ENCODE peak calls at places on chromosome 21, in four cellular contexts. O is right lobe of liver, T is GM13976, J is AG09309. L is an unnamed sample.

GRCh38 chr21:15549671-15550070 is 180.1 kb upstream of the USP25 start:
- DNase-seq in J (no peak), T (no peak), O (no peak), L (no peak)

GRCh38 chr21:34886554-34887385 is 162.3 kb downstream of the RUNX1 start:
- DNase-seq in T (peak), J (no peak), O (peak), L (no peak)

GRCh38 chr21:24023402-24023801 is 1583.9 kb downstream of the MRPL39 start:
- DNase-seq in J (no peak), O (no peak), T (no peak), L (no peak)

GRCh38 chr21:31754561-31754960 is 22.6 kb upstream of the SCAF4 start:
- DNase-seq in O (no peak), T (no peak), J (no peak), L (no peak)

GRCh38 chr21:21002137-21002536 is 3.9 kb downstream of the NCAM2 start:
- DNase-seq in T (no peak), O (no peak), J (no peak), L (no peak)

GRCh38 chr21:27101533-27101932 is 134.6 kb upstream of the ADAMTS5 start:
- DNase-seq in J (no peak), O (no peak), T (no peak), L (no peak)

GRCh38 chr21:28160378-28160777 is 832.3 kb downstream of the LTN1 start:
- DNase-seq in O (no peak), T (no peak), J (peak), L (peak)

GRCh38 chr21:39188521-39189139 is 5.4 kb upstream of the PSMG1 start:
- DNase-seq in T (no peak), O (no peak), J (no peak), L (no peak)

GRCh38 chr21:26892151-26892550 is 46.9 kb upstream of the ADAMTS1 start:
- DNase-seq in J (no peak), T (no peak), O (no peak), L (no peak)

GRCh38 chr21:23811802-23812201 is 1795.5 kb downstream of the MRPL39 start:
- DNase-seq in T (no peak), J (no peak), O (no peak), L (no peak)

GRCh38 chr21:14595449-14595848 is 49.3 kb upstream of the SAMSN1 start:
- DNase-seq in J (no peak), O (no peak), T (no peak), L (no peak)

GRCh38 chr21:31873696-31874599 is 1.1 kb downstream of the HUNK start:
- DNase-seq in T (peak), J (no peak), O (peak), L (no peak)

GRCh38 chr21:34996304-34997081 is 52.6 kb downstream of the RUNX1 start:
- DNase-seq in O (no peak), T (no peak), J (no peak), L (peak)

GRCh38 chr21:28781602-28782274 is 210.9 kb downstream of the LTN1 start:
- DNase-seq in O (no peak), T (peak), J (no peak), L (no peak)

GRCh38 chr21:46424062-46424591 is 34.6 kb upstream of the DIP2A start:
- DNase-seq in J (no peak), O (no peak), T (no peak), L (no peak)

GRCh38 chr21:34817821-34818662 is 149.2 kb downstream of the CLIC6 start:
- DNase-seq in T (no peak), O (no peak), J (no peak), L (no peak)

GRCh38 chr21:16563795-16564194 is 834.0 kb downstream of the USP25 start:
- DNase-seq in J (no peak), O (peak), T (no peak), L (no peak)

GRCh38 chr21:40335689-40336088 is 468.5 kb downstream of the PCP4 start:
- DNase-seq in T (no peak), J (no peak), O (no peak), L (no peak)

GRCh38 chr21:40652436-40652835 is 194.5 kb downstream of the DSCAM start:
- DNase-seq in O (no peak), T (no peak), J (no peak), L (no peak)

GRCh38 chr21:46553993-46554392 is 50.9 kb downstream of the S100B start:
- DNase-seq in J (no peak), O (no peak), T (no peak), L (no peak)

GRCh38 chr21:32333953-32334673 is 35.5 kb downstream of the MRAP start:
- DNase-seq in T (no peak), O (no peak), J (no peak), L (no peak)

GRCh38 chr21:23162213-23162946 is 2164.2 kb downstream of the NCAM2 start:
- DNase-seq in O (no peak), T (no peak), J (no peak), L (no peak)

GRCh38 chr21:15495965-15496364 is 233.8 kb upstream of the USP25 start:
- DNase-seq in T (no peak), J (no peak), O (no peak), L (no peak)

GRCh38 chr21:33655591-33656221 is 13.4 kb downstream of the ITSN1 start:
- DNase-seq in T (no peak), J (no peak), O (no peak), L (peak)

GRCh38 chr21:27306821-27307746 is 340.2 kb upstream of the ADAMTS5 start:
- DNase-seq in J (no peak), T (no peak), O (no peak), L (peak)

GRCh38 chr21:38136201-38136600 is 120.6 kb upstream of the KCNJ15 start:
- DNase-seq in O (no peak), J (no peak), T (no peak), L (no peak)

GRCh38 chr21:34928637-34929036 is 120.5 kb downstream of the RUNX1 start:
- DNase-seq in O (no peak), J (no peak), T (no peak), L (no peak)

GRCh38 chr21:39221282-39221996 is 38.2 kb upstream of the PSMG1 start:
- DNase-seq in J (no peak), T (no peak), O (no peak), L (no peak)

GRCh38 chr21:32425628-32426027 is 13.1 kb downstream of the EVA1C start:
- DNase-seq in T (no peak), J (no peak), O (no peak), L (no peak)

GRCh38 chr21:34613679-34614442 is 1.1 kb downstream of the RCAN1 start:
- DNase-seq in O (no peak), T (no peak), J (no peak), L (no peak)

GRCh38 chr21:32336711-32337110 is 38.1 kb downstream of the MRAP start:
- DNase-seq in O (no peak), J (no peak), T (no peak), L (no peak)

GRCh38 chr21:34962136-34962535 is 87.0 kb downstream of the RUNX1 start:
- DNase-seq in O (no peak), T (no peak), J (no peak), L (no peak)

GRCh38 chr21:29604096-29604495 is 305.4 kb downstream of the BACH1 start:
- DNase-seq in J (no peak), O (no peak), T (no peak), L (no peak)

GRCh38 chr21:35257413-35257812 is 208.3 kb upstream of the RUNX1 start:
- DNase-seq in O (peak), J (peak), T (no peak), L (peak)

GRCh38 chr21:43775795-43776430 is at the start of gene CSTB:
- DNase-seq in J (no peak), O (peak), T (peak), L (no peak)
- TF ChIP-seq CTCF in J (no peak), O (no peak), T (no peak), L (no peak)

DNA sequence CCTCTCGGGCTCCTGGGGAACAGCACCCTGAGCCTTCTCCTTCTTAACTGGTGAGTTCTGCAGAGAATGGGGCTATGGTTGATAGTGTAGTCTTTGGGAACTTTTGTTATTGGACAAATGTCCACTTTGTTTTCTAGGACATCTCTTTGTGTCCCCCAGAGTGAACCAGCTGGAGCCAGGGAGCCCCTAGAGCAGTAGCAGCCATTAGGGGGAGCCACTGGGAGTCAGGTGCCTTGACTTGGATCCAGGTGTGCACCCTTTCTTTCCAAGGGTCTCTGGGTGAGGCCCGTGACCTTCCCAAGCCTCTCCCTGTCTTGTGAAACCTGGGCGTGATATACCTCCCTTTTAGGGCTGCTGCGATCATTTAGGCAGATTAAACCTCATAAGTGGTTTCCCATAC is 36.9 kb downstream of the ABCG1 start:
- DNase-seq in J (no peak), O (no peak), T (no peak), L (no peak)
- TF ChIP-seq CTCF in J (no peak), O (no peak), T (peak), L (no peak)

GRCh38 chr21:42012344-42012743 is 2.2 kb upstream of the ZBTB21 start:
- DNase-seq in O (no peak), J (no peak), T (no peak), L (no peak)

GRCh38 chr21:42009831-42010506 is at the start of gene ZBTB21:
- DNase-seq in O (peak), J (peak), T (peak), L (peak)

GRCh38 chr21:42009018-42009830 is 936 bp downstream of the ZBTB21 start:
- DNase-seq in O (peak), T (peak), J (no peak), L (peak)

GRCh38 chr21:42012763-42013329 is 2.7 kb upstream of the ZBTB21 start:
- DNase-seq in J (no peak), O (no peak), T (no peak), L (no peak)

GRCh38 chr21:42010507-42011493 is 640 bp upstream of the ZBTB21 start:
- DNase-seq in O (peak), T (peak), J (no peak), L (no peak)
- TF ChIP-seq CTCF in O (no peak), T (peak), J (no peak), L (no peak)

GRCh38 chr21:42360317-42360716 is 6.0 kb downstream of the TFF1 start:
- DNase-seq in J (no peak), T (no peak), O (no peak), L (no peak)
- TF ChIP-seq CTCF in J (no peak), T (no peak), O (no peak), L (no peak)

GRCh38 chr21:37074546-37074945 is 1.5 kb downstream of the TTC3 start:
- DNase-seq in T (no peak), O (no peak), J (no peak), L (no peak)

GRCh38 chr21:37072988-37073416 is at the start of the genes PIGP and TTC3:
- DNase-seq in O (peak), T (peak), J (peak), L (peak)

GRCh38 chr21:37072239-37072987 is 458 bp downstream of the PIGP start:
- DNase-seq in J (peak), T (peak), O (peak), L (peak)

GRCh38 chr21:37074195-37074510 is 1.1 kb downstream of the TTC3 start:
- DNase-seq in T (no peak), J (no peak), O (peak), L (no peak)

DNA sequence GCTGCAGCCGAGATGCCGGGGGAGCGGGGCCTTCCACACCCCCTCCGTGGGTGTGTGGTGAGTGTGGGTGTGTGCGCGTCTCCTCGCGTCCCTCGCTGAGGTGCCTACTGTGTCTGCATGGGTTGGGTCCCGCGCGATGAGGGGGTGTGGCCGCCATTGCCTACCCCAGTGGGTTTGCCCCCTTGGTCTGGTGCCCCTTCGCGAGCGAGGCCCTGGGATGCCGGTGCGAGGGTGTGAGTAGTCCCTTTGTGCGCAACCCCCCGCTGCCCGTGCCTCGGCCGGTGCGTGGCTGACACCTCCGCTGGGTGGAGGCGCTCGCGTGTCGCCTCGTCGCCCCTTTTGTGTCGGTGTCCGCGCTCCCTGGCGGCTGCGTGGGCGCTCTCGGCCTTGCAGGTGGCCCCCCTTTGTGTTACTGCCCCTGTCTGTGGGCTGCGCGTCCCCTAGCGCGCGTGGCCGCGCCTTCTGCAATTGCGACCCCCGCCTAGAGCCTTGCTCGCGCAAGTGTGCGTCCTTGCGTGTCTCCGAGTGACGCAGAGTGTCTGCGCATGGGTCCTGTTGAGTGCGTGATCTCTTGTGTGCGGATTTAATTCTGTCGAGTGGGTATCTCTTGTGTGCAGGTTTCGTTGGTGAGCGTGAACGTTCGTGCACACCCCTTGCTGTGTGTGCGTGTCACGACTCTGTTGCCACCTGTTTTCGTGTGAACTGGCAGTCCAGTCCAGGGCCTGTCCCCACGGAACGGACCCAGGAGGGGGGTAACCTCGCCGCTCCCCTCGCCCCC is 552 bp downstream of the TTC3 start:
- DNase-seq in O (peak), J (no peak), T (peak), L (no peak)
- TF ChIP-seq CTCF in O (no peak), J (peak), T (peak), L (no peak)

DNA sequence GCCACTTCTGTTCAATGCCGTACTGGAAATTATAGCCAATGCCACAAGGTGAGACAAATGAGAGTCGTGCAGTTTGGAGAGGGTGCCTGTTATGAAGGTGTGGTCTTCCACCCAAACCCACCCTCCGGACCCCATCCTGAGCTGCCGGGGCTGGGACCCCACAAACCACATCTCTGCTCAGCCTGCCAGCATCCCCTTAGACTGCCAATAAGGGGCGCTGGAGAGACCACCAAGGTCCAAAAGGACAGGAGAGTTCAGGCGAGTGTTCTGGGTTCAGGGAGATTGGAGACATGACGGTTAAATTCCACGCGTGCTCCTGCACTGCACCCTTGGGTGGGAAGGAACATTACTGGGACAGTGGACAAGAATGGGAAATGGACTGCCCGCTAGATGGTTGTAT is 48.7 kb upstream of the COL18A1 start:
- DNase-seq in O (no peak), T (no peak), J (no peak), L (no peak)
- TF ChIP-seq CTCF in O (no peak), T (no peak), J (no peak), L (no peak)